ENCODE peak calls at places on chromosome 3, in seven cellular contexts. P is neural progenitor cell, T is Karpas-422, I is HepG2, Z is neuronal stem cell, C is PC-3, A is K562. D is an unnamed sample. For H3K27me3 and H3K36me3, the result is how much of the 10 kb centered on the place peaks cover.

GRCh38 chr3:79233431-79234060 is 534.3 kb downstream of the ROBO1 start:
- DNase-seq in P (no peak), T (no peak), I (no peak), Z (no peak), C (no peak), A (no peak), D (no peak)

GRCh38 chr3:181940703-181941102 is 229.0 kb downstream of the SOX2 start:
- DNase-seq in P (no peak), T (no peak), I (no peak), Z (no peak), C (no peak), A (no peak), D (no peak)

GRCh38 chr3:20043825-20044224 is 3.6 kb downstream of the KAT2B start:
- DNase-seq in P (no peak), T (no peak), I (no peak), Z (no peak), C (no peak), A (no peak), D (no peak)

GRCh38 chr3:160135850-160136249 is 89.4 kb upstream of the C3orf80 start:
- DNase-seq in P (no peak), T (no peak), I (no peak), Z (no peak), C (no peak), A (no peak), D (no peak)

GRCh38 chr3:174002543-174002942 is 605.0 kb downstream of the NLGN1 start:
- DNase-seq in P (no peak), T (peak), I (peak), Z (no peak), C (peak), A (no peak), D (no peak)

GRCh38 chr3:171054921-171055320 is 28.4 kb upstream of the SLC2A2 start:
- DNase-seq in P (no peak), T (no peak), I (no peak), Z (no peak), C (peak), A (no peak), D (no peak)

GRCh38 chr3:62611541-62612240 is 238.3 kb upstream of the FEZF2 start:
- DNase-seq in P (no peak), T (no peak), I (no peak), Z (no peak), C (no peak), A (no peak), D (no peak)

GRCh38 chr3:95923496-95924210 is 890.7 kb upstream of the EPHA6 start:
- DNase-seq in P (no peak), T (no peak), I (no peak), Z (no peak), C (peak), A (no peak), D (no peak)

GRCh38 chr3:99544819-99545281 is 93.5 kb upstream of the COL8A1 start:
- DNase-seq in P (no peak), T (no peak), I (no peak), Z (no peak), C (no peak), A (no peak), D (no peak)

GRCh38 chr3:122091602-122092006 is 36.4 kb downstream of the CD86 start:
- DNase-seq in P (no peak), T (peak), I (no peak), Z (no peak), C (no peak), A (no peak), D (no peak)

GRCh38 chr3:42739401-42740158 is 33.5 kb downstream of the CCDC13 start:
- DNase-seq in P (no peak), T (no peak), I (peak), Z (no peak), C (no peak), A (no peak), D (no peak)

GRCh38 chr3:31361391-31362273 is 171.1 kb upstream of the STT3B start:
- DNase-seq in P (peak), T (no peak), I (no peak), Z (peak), C (peak), A (no peak), D (no peak)

GRCh38 chr3:143234521-143234920 is 115.0 kb downstream of the CHST2 start:
- DNase-seq in P (no peak), T (no peak), I (no peak), Z (no peak), C (no peak), A (no peak), D (no peak)

GRCh38 chr3:54853573-54854404 is 74.1 kb downstream of the LRTM1 start:
- DNase-seq in P (peak), T (peak), I (peak), Z (peak), C (peak), A (peak), D (no peak)

GRCh38 chr3:14424711-14425573 is 22.5 kb downstream of the SLC6A6 start:
- DNase-seq in P (no peak), T (no peak), I (no peak), Z (no peak), C (peak), A (no peak), D (no peak)

GRCh38 chr3:160163259-160163878 is 61.9 kb upstream of the C3orf80 start:
- DNase-seq in P (no peak), T (peak), I (peak), Z (no peak), C (peak), A (peak), D (no peak)

GRCh38 chr3:11583226-11583625 is 60.5 kb downstream of the VGLL4 start:
- DNase-seq in P (no peak), T (no peak), I (no peak), Z (no peak), C (no peak), A (no peak), D (no peak)

GRCh38 chr3:13769422-13769821 is 110.4 kb downstream of the WNT7A start:
- DNase-seq in P (no peak), T (no peak), I (no peak), Z (no peak), C (no peak), A (no peak), D (no peak)

GRCh38 chr3:132519914-132520313 is 77.2 kb upstream of the ACKR4 start:
- DNase-seq in P (no peak), T (no peak), I (no peak), Z (no peak), C (no peak), A (no peak), D (no peak)

GRCh38 chr3:190319660-190320059 is 2.6 kb downstream of the CLDN1 start:
- DNase-seq in P (no peak), T (no peak), I (no peak), Z (no peak), C (peak), A (no peak), D (peak)

GRCh38 chr3:46374755-46375154 is 4.0 kb downstream of the CCR5 start:
- DNase-seq in P (no peak), T (no peak), I (no peak), Z (no peak), C (no peak), A (no peak), D (no peak)

GRCh38 chr3:46378426-46378942 is 7.7 kb downstream of the CCR5 start:
- DNase-seq in P (peak), T (peak), I (peak), Z (peak), C (peak), A (peak), D (peak)

GRCh38 chr3:46372492-46373359 is 2.0 kb downstream of the CCR5 start:
- DNase-seq in P (peak), T (peak), I (no peak), Z (no peak), C (peak), A (no peak), D (no peak)

GRCh38 chr3:46375214-46375613 is 4.5 kb downstream of the CCR5 start:
- DNase-seq in P (no peak), T (no peak), I (no peak), Z (no peak), C (no peak), A (no peak), D (no peak)

DNA sequence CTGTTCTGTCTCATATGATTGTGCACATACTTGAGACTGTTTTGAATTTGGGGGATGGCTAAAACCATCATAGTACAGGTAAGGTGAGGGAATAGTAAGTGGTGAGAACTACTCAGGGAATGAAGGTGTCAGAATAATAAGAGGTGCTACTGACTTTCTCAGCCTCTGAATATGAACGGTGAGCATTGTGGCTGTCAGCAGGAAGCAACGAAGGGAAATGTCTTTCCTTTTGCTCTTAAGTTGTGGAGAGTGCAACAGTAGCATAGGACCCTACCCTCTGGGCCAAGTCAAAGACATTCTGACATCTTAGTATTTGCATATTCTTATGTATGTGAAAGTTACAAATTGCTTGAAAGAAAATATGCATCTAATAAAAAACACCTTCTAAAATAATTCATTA is 5.1 kb downstream of the CCR5 start:
- DNase-seq in P (no peak), T (no peak), I (no peak), Z (no peak), C (no peak), A (no peak), D (no peak)
- H3K27me3 ChIP-seq in P (under half), T (under half), I (under half), Z (under half), C (under half), A (under half), D (under half)

DNA sequence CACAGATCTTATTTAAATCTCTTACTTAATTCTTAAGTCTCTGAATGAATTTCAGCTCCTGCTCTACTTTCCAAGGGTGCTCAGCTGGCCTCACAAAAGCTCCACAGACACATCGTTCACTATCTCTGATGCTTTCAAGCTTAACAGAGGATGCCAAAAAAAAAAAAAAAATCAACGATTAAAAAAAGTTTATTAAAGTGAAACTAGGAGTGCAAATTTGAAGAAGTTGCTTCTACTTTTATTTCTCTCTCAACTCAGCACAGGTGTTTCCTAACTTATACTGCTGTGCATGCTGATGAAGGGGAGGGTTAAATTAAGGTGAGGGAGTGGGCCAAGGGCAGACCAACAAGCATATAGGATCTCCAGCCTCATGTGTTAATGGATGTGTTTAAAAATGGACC is 157.2 kb downstream of the TIGIT start:
- DNase-seq in P (no peak), T (no peak), I (no peak), Z (no peak), C (no peak), A (no peak), D (no peak)
- H2AFZ ChIP-seq in P (no peak), T (no peak), I (no peak), Z (no peak), C (no peak), A (no peak), D (no peak)

GRCh38 chr3:124763206-124763605 is 33.0 kb downstream of the UMPS start:
- DNase-seq in P (no peak), T (no peak), I (no peak), Z (no peak), C (no peak), A (no peak), D (no peak)
- H3K36me3 ChIP-seq in P (under half), T (under half), I (under half), Z (under half), C (under half), A (under half), D (under half)

GRCh38 chr3:50532062-50532705 is 28.8 kb upstream of the CACNA2D2 start:
- DNase-seq in P (no peak), T (no peak), I (no peak), Z (no peak), C (no peak), A (peak), D (no peak)
- H3K27me3 ChIP-seq in P (under half), T (under half), I (half or more), Z (half or more), C (under half), A (under half), D (half or more)

DNA sequence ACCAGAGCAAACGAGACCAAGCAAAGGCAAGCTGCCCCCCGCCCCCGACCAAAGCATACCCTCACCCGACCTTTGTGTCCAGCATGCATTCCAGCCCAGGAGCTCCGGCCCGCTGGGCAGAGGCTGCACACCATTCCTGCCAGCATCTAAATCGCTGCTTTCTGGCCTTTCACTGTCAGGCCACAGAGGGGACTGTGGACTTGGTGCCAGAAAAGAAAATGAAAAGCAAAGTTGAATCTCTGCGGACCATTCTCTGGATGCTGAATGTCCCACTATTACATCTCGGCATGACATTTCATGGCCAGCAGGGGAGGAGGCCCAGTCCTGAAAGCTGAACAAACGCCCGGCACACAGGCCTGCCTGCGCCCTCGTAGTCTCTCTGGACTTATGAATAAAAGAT is 13.0 kb downstream of the IL17RD start:
- DNase-seq in P (peak), T (no peak), I (peak), Z (no peak), C (no peak), A (no peak), D (no peak)
- H2AFZ ChIP-seq in P (no peak), T (no peak), I (no peak), Z (peak), C (no peak), A (no peak), D (no peak)

GRCh38 chr3:53097887-53098286 is 32.3 kb downstream of the RFT1 start:
- DNase-seq in P (no peak), T (no peak), I (no peak), Z (no peak), C (no peak), A (no peak), D (no peak)
- H3K36me3 ChIP-seq in P (under half), T (under half), I (under half), Z (under half), C (under half), A (under half), D (under half)

GRCh38 chr3:169143471-169143870 is 520.0 kb downstream of the MECOM start:
- DNase-seq in P (no peak), T (no peak), I (no peak), Z (no peak), C (no peak), A (no peak), D (no peak)
- H3K27me3 ChIP-seq in P (half or more), T (under half), I (under half), Z (under half), C (under half), A (under half), D (under half)

DNA sequence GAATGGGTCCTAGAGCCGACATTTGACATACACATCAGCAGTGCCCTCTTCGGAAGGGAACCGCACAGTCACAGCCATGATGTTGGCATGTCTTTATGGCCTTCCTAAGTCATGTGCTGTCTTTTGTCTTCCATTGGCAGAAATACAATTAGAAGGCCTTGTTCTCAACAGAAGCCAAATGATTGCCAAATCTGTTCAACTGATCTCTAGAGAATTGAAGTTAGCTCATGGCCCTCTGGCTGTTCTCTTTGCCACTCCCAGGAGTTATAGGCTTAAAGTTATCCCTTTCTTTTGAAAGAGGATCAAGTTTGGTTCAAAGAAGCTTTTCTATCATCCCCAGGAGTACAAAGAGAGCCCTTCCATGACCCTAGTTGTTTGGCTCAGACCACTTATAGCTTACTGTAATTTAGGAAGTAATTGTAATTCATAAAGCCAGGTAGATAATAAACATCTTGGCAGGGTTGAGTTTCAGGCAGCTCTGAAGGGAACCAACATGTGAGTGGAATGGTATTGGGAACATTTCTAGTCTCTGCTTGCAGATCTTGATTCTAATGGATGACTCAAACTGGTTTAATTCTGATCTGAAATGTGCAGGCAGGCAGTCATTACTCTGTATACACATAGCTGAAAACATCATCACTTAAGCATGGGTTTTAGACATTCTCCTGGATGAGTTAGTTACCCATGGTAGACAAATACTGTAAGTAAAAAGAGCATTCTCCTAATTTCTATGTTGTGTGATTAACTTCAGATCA is 317.2 kb upstream of the TPRG1 start:
- DNase-seq in P (peak), T (no peak), I (no peak), Z (no peak), C (no peak), A (no peak), D (no peak)
- H2AFZ ChIP-seq in P (no peak), T (no peak), I (no peak), Z (no peak), C (no peak), A (no peak), D (peak)

GRCh38 chr3:36842275-36842674 is 77.9 kb upstream of the DCLK3 start:
- DNase-seq in P (no peak), T (no peak), I (no peak), Z (no peak), C (no peak), A (no peak), D (no peak)
- H3K36me3 ChIP-seq in P (under half), T (half or more), I (under half), Z (under half), C (under half), A (under half), D (under half)

GRCh38 chr3:198107840-198108734 is 148.1 kb downstream of the LMLN start:
- DNase-seq in P (peak), T (no peak), I (no peak), Z (no peak), C (peak), A (peak), D (no peak)

GRCh38 chr3:198112031-198112430 is 152.0 kb downstream of the LMLN start:
- DNase-seq in P (no peak), T (no peak), I (no peak), Z (no peak), C (no peak), A (no peak), D (no peak)

GRCh38 chr3:198108756-198109155 is 148.7 kb downstream of the LMLN start:
- DNase-seq in P (no peak), T (no peak), I (no peak), Z (no peak), C (no peak), A (no peak), D (no peak)

GRCh38 chr3:198109883-198110282 is 149.9 kb downstream of the LMLN start:
- DNase-seq in P (no peak), T (peak), I (no peak), Z (no peak), C (no peak), A (peak), D (no peak)

GRCh38 chr3:198113219-198114053 is 153.4 kb downstream of the LMLN start:
- DNase-seq in P (peak), T (no peak), I (no peak), Z (no peak), C (no peak), A (no peak), D (no peak)
- H3K27me3 ChIP-seq in P (half or more), T (under half), I (under half), Z (half or more), C (half or more), A (under half), D (under half)